ENCODE peak calls at places on chromosomes 6 and 20, in ten cellular contexts. M, U, X, O, E, J, L, K, R and G are unnamed samples.

GRCh38 chr6:70375166-70375565 is 38.1 kb upstream of the FAM135A start:
- DNase-seq in M (peak), U (peak), X (no peak), O (no peak), E (no peak), J (no peak), L (no peak), K (no peak), R (no peak), G (no peak)

GRCh38 chr20:50681359-50682064 is 9.8 kb downstream of the RIPOR3 start:
- DNase-seq in M (no peak), U (no peak), X (no peak), O (no peak), E (no peak), J (no peak), L (no peak), K (no peak), R (no peak), G (no peak)

GRCh38 chr6:170186006-170186908 is 104.6 kb downstream of the DLL1 start:
- DNase-seq in M (no peak), U (peak), X (no peak), O (no peak), E (no peak), J (no peak), L (peak), K (no peak), R (no peak), G (no peak)

GRCh38 chr6:132919028-132919427 is 104.7 kb downstream of the RPS12 start:
- DNase-seq in M (no peak), U (no peak), X (no peak), O (no peak), E (no peak), J (no peak), L (no peak), K (no peak), R (no peak), G (no peak)

GRCh38 chr6:67790569-67790968 is 844.5 kb upstream of the ADGRB3 start:
- DNase-seq in M (no peak), U (no peak), X (no peak), O (no peak), E (no peak), J (no peak), L (no peak), K (no peak), R (no peak), G (no peak)

GRCh38 chr6:7471171-7471570 is 70.3 kb upstream of the DSP start:
- DNase-seq in M (no peak), U (no peak), X (no peak), O (no peak), E (no peak), J (no peak), L (no peak), K (no peak), R (no peak), G (no peak)

GRCh38 chr20:11912013-11912663 is 5.6 kb upstream of the BTBD3 start:
- DNase-seq in M (no peak), U (no peak), X (no peak), O (no peak), E (no peak), J (no peak), L (no peak), K (no peak), R (no peak), G (no peak)

GRCh38 chr6:134683783-134684765 is 265.8 kb downstream of the ALDH8A1 start:
- DNase-seq in M (peak), U (no peak), X (no peak), O (no peak), E (no peak), J (no peak), L (no peak), K (no peak), R (no peak), G (no peak)

GRCh38 chr6:94623586-94623985 is 953.7 kb upstream of the MANEA start:
- DNase-seq in M (no peak), U (no peak), X (no peak), O (no peak), E (no peak), J (no peak), L (no peak), K (no peak), R (no peak), G (no peak)